ENCODE peak calls at places on chromosomes 16 and 17, in six cellular contexts. O is suprapubic skin, V is left lung, H is MM.1S, L is pancreas, A is upper lobe of left lung. U is an unnamed sample.

GRCh38 chr17:48484850-48485249 is 46.0 kb downstream of the HOXB1 start:
- DNase-seq in O (no peak), V (no peak), H (no peak), L (no peak), A (no peak), U (no peak)

GRCh38 chr16:1863681-1864460 is 8.1 kb downstream of the MEIOB start:
- DNase-seq in O (no peak), V (no peak), H (peak; percentile 55), L (peak; percentile 37), A (no peak), U (no peak)

GRCh38 chr17:16199093-16199492 is 16.2 kb downstream of the NCOR1 start:
- DNase-seq in O (no peak), V (no peak), H (no peak), L (no peak), A (no peak), U (no peak)

GRCh38 chr16:48479955-48480354 is 94.7 kb upstream of the SIAH1 start:
- DNase-seq in O (no peak), V (no peak), H (no peak), L (no peak), A (no peak), U (no peak)

GRCh38 chr16:48608452-48608851 is 1.5 kb downstream of the N4BP1 start:
- DNase-seq in O (no peak), V (no peak), H (peak; percentile 86), L (no peak), A (no peak), U (no peak)

GRCh38 chr17:21029032-21029431 is 13.8 kb downstream of the USP22 start:
- DNase-seq in O (no peak), V (no peak), H (no peak), L (peak; percentile 63), A (peak; percentile 43), U (no peak)

GRCh38 chr16:9957002-9957401 is 225.2 kb downstream of the GRIN2A start:
- DNase-seq in O (no peak), V (no peak), H (no peak), L (no peak), A (no peak), U (no peak)

GRCh38 chr17:48175692-48176450 is 68.3 kb downstream of the SNX11 start:
- DNase-seq in O (no peak), V (no peak), H (no peak), L (no peak), A (no peak), U (no peak)

GRCh38 chr17:36534881-36535668 is at the start of gene PIGW:
- DNase-seq in O (peak; percentile 92), V (peak; percentile 90), H (peak; percentile 93), L (peak; percentile 88), A (peak; percentile 92), U (peak; percentile 90)

GRCh38 chr17:45101883-45102811 is 30.2 kb downstream of the PLCD3 start:
- DNase-seq in O (no peak), V (no peak), H (no peak), L (no peak), A (no peak), U (no peak)

GRCh38 chr17:82003411-82004381 is 19.0 kb downstream of the CENPX start:
- DNase-seq in O (no peak), V (peak; percentile 69), H (no peak), L (no peak), A (no peak), U (peak; percentile 91)

GRCh38 chr17:19448341-19449268 is 37.6 kb downstream of the RNF112 start:
- DNase-seq in O (no peak), V (no peak), H (no peak), L (peak; percentile 21), A (peak; percentile 35), U (no peak)

GRCh38 chr17:77445908-77446535 is 305.3 kb downstream of the SEC14L1 start:
- DNase-seq in O (no peak), V (peak; percentile 70), H (peak; percentile 70), L (no peak), A (no peak), U (no peak)

GRCh38 chr17:3845361-3845753 is 689 bp downstream of the NCBP3 start:
- DNase-seq in O (no peak), V (no peak), H (peak; percentile 32), L (no peak), A (no peak), U (no peak)

GRCh38 chr17:78838574-78839005 is 2.0 kb downstream of the USP36 start:
- DNase-seq in O (no peak), V (no peak), H (no peak), L (peak; percentile 64), A (peak; percentile 55), U (peak; percentile 78)

GRCh38 chr16:62256406-62256805 is 220.2 kb upstream of the CDH8 start:
- DNase-seq in O (no peak), V (no peak), H (no peak), L (no peak), A (no peak), U (no peak)

GRCh38 chr16:89330177-89330856 is 112.8 kb downstream of the ZNF778 start:
- DNase-seq in O (no peak), V (peak; percentile 45), H (no peak), L (peak; percentile 68), A (peak; percentile 57), U (no peak)

GRCh38 chr16:46884513-46885293 is 541 bp downstream of the GPT2 start:
- DNase-seq in O (no peak), V (no peak), H (peak; percentile 8), L (peak; percentile 69), A (no peak), U (no peak)
- H3K27ac ChIP-seq in O (peak overlapping the region; percentile 76), V (no peak overlapping the region), H (no peak overlapping the region), L (peak overlapping the region; percentile 91), A (no peak overlapping the region), U (no peak overlapping the region)

GRCh38 chr16:50719401-50720337 is 22.2 kb upstream of the CYLD start:
- DNase-seq in O (no peak), V (peak; percentile 45), H (no peak), L (peak; percentile 28), A (peak; percentile 89), U (no peak)
- TF ChIP-seq CTCF in O (no peak), V (no peak), H (no peak), L (no peak), A (no peak), U (no peak)

DNA sequence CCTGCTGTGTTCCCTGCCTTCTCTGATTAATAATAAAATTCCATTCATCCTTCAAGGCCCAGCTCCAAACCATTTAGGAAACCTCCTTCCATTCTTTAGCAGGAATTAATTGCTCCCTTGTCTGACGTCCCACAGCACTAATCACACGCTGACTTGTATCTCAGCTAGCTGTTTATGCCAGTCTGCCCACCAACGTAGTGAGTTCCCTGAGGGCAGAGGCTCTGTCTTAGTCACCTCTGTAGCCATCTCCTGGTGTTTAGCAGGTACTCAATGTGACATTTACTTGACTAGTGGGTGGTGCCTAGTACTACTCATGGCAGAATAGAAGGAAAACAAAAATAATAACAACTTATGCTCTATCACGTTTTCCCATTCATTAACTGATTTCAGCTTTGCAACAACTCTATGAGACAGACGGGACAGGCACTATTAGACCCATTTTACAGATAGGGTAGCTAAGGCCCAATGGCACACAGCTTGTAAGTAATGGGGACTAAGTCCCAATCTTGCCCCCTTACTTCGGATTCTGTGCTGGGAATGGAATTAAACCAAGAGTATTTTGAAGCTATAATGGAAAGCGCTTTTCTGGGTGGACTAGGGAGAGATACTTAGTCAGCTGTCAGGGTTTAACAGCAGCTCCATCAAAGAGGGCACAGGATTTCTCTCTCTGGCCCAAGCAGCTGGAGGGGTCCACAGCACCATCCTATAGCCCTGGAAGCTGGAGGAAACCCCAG is 931 bp upstream of the WIPF2 start:
- DNase-seq in O (no peak), V (no peak), H (no peak), L (no peak), A (no peak), U (no peak)
- H3K4me3 ChIP-seq in O (peak overlapping the region; percentile 62), V (no peak overlapping the region), H (peak overlapping the region; percentile 97), L (no peak overlapping the region), A (peak overlapping the region; percentile 85), U (peak overlapping the region; percentile 85)

DNA sequence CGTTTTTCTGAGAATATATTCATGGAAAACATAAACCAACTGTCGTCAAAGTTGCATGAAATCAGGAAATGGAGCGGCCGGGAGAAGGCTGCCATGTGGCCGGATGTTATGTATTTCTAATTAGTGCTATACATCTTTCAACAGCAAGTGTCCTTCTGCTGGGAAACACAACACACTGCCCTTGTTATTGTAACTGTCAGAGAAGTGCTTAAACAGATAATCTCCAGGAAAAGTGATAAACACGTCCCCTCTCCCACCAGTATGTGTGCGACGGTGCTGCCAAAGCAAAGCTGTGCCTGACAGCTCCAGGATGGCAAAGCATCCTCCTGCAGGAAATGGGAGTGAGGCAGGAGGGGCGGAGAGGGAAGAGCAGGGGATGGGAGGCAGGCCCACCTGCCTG is 111.8 kb downstream of the SMG6 start:
- DNase-seq in O (no peak), V (no peak), H (no peak), L (no peak), A (no peak), U (no peak)
- H3K27ac ChIP-seq in O (no peak overlapping the region), V (peak overlapping the region; percentile 27), H (no peak overlapping the region), L (no peak overlapping the region), A (peak overlapping the region; percentile 17), U (no peak overlapping the region)

DNA sequence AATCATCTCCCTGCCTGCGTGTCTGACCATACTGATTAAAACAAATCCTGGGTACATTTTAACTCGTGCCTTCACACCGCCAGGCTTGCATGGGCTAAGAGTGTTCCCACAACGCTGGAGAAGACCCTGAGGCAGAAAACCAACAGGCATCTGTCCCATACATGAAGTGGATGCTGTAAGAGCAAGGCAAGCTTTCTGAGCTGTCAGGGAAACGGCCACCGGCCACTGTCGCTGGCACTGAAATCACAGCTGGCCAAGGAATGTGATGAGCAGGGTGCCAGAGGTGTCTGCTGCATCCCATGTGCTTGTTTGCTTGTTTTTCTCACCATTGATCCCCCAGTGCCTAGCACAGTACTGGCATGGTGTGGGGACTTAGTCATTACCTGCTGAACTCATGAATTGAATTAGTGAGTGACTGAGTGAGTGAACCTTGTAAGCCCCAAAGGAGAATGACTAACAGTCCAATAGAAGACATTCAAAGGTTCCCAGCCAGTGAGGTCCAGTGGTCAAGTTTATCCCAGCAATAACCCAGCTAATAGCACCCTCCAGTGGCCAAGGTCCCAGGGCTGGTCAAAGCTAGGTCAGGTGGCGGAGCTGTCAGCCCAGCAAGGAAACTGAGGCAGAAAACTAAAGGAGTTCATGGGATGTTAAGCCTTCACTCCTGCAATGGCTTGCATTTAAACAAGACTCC is 92.7 kb upstream of the CDH5 start:
- DNase-seq in O (peak; percentile 40), V (no peak), H (no peak), L (no peak), A (no peak), U (peak; percentile 57)
- TF ChIP-seq CTCF in O (no peak), V (no peak), H (no peak), L (no peak), A (no peak), U (no peak)